ENCODE peak calls at places on chromosome 1, in nine cellular contexts. N is colonic mucosa; Q is cardiac fibroblast; K is brain microvascular endothelial cell; U is transverse colon; R is aorta; O is dorsolateral prefrontal cortex; Z is CD8-positive, alpha-beta T cell; W is mesenchymal stem cell. E is an unnamed sample.

GRCh38 chr1:210464519-210465039 is 135.9 kb downstream of the HHAT start:
- DNase-seq in R (no peak), U (no peak), Q (no peak), K (no peak), N (no peak), Z (no peak), W (no peak), O (no peak), E (no peak)

GRCh38 chr1:109248797-109249629 is at the start of gene CELSR2:
- DNase-seq in N (peak), U (peak), R (peak), K (peak), Z (peak), O (peak), Q (peak), W (peak), E (peak)

GRCh38 chr1:93437976-93438605 is 9.8 kb upstream of the FNBP1L start:
- DNase-seq in Z (no peak), Q (peak), U (no peak), O (no peak), N (no peak), W (peak), R (no peak), K (no peak), E (peak)

GRCh38 chr1:115975569-115976061 is 698 bp upstream of the SLC22A15 start:
- DNase-seq in N (no peak), W (no peak), O (no peak), R (no peak), Q (no peak), U (no peak), K (no peak), Z (no peak), E (no peak)

GRCh38 chr1:10456661-10457060 is 6.8 kb downstream of the CORT start:
- DNase-seq in U (no peak), O (no peak), W (no peak), Z (no peak), K (no peak), N (no peak), Q (no peak), R (no peak), E (no peak)

GRCh38 chr1:64686828-64687724 is 57.8 kb upstream of the RAVER2 start:
- DNase-seq in K (peak), Q (peak), O (peak), R (no peak), Z (no peak), W (peak), U (peak), N (peak), E (no peak)

GRCh38 chr1:182087951-182088350 is 26.4 kb upstream of the ZNF648 start:
- DNase-seq in U (no peak), R (no peak), K (no peak), N (no peak), W (no peak), O (no peak), Z (no peak), Q (no peak), E (peak)

GRCh38 chr1:64019818-64020217 is 183.6 kb upstream of the UBE2U start:
- DNase-seq in U (peak), O (peak), K (peak), R (no peak), W (peak), N (peak), Z (no peak), Q (peak), E (peak)

GRCh38 chr1:206892351-206892984 is 4.8 kb upstream of the IL24 start:
- DNase-seq in U (no peak), K (no peak), W (peak), N (no peak), R (no peak), O (no peak), Q (peak), Z (no peak), E (no peak)

GRCh38 chr1:29282924-29283803 is 46.8 kb downstream of the PTPRU start:
- DNase-seq in K (peak), Z (no peak), N (peak), W (peak), R (no peak), U (peak), O (no peak), Q (peak), E (peak)

GRCh38 chr1:154276797-154277196 is 4.4 kb downstream of the HAX1 start:
- DNase-seq in Z (no peak), U (no peak), Q (no peak), R (no peak), K (no peak), N (no peak), W (no peak), O (no peak), E (no peak)

GRCh38 chr1:202890392-202890791 is 1.4 kb upstream of the RABIF start:
- DNase-seq in O (no peak), Z (no peak), K (no peak), R (no peak), U (no peak), Q (no peak), W (no peak), N (no peak), E (no peak)

GRCh38 chr1:106952766-106953165 is 103.7 kb upstream of the PRMT6 start:
- DNase-seq in U (no peak), N (no peak), K (no peak), Q (no peak), R (no peak), W (no peak), Z (no peak), O (no peak), E (no peak)

GRCh38 chr1:3895279-3895950 is 4.7 kb downstream of the C1orf174 start:
- DNase-seq in R (peak), N (no peak), Q (no peak), U (no peak), Z (no peak), K (no peak), W (no peak), O (no peak), E (peak)

GRCh38 chr1:154876842-154877369 is 6.8 kb upstream of the KCNN3 start:
- DNase-seq in Q (no peak), Z (no peak), N (no peak), K (no peak), U (no peak), R (peak), O (no peak), W (no peak), E (no peak)

GRCh38 chr1:147245586-147246021 is 3.1 kb downstream of the CHD1L start:
- DNase-seq in O (no peak), Z (no peak), W (no peak), R (no peak), K (no peak), N (no peak), U (no peak), Q (peak), E (no peak)

GRCh38 chr1:97603218-97603617 is 317.6 kb downstream of the DPYD start:
- DNase-seq in U (no peak), N (no peak), R (no peak), Z (no peak), K (no peak), O (no peak), Q (no peak), W (no peak), E (no peak)

GRCh38 chr1:245797592-245798366 is 643.0 kb downstream of the KIF26B start:
- DNase-seq in Q (peak), U (no peak), N (no peak), R (no peak), W (no peak), Z (no peak), O (no peak), K (peak), E (no peak)

GRCh38 chr1:28329395-28330153 is 734 bp downstream of the MED18 start:
- DNase-seq in Q (peak), R (peak), W (peak), K (peak), Z (peak), O (peak), N (peak), U (peak), E (peak)

GRCh38 chr1:6111571-6111970 is 65.9 kb downstream of the KCNAB2 start:
- DNase-seq in Q (no peak), R (peak), U (no peak), K (no peak), N (no peak), O (no peak), Z (no peak), W (no peak), E (no peak)

GRCh38 chr1:228079013-228079412 is 3.5 kb upstream of the ARF1 start:
- DNase-seq in Q (no peak), Z (no peak), U (peak), O (no peak), W (no peak), N (no peak), K (no peak), R (no peak), E (no peak)

GRCh38 chr1:2606806-2607680 is 20.5 kb downstream of the PRXL2B start:
- DNase-seq in O (no peak), N (no peak), U (no peak), Q (no peak), W (no peak), K (no peak), R (peak), Z (no peak), E (peak)

DNA sequence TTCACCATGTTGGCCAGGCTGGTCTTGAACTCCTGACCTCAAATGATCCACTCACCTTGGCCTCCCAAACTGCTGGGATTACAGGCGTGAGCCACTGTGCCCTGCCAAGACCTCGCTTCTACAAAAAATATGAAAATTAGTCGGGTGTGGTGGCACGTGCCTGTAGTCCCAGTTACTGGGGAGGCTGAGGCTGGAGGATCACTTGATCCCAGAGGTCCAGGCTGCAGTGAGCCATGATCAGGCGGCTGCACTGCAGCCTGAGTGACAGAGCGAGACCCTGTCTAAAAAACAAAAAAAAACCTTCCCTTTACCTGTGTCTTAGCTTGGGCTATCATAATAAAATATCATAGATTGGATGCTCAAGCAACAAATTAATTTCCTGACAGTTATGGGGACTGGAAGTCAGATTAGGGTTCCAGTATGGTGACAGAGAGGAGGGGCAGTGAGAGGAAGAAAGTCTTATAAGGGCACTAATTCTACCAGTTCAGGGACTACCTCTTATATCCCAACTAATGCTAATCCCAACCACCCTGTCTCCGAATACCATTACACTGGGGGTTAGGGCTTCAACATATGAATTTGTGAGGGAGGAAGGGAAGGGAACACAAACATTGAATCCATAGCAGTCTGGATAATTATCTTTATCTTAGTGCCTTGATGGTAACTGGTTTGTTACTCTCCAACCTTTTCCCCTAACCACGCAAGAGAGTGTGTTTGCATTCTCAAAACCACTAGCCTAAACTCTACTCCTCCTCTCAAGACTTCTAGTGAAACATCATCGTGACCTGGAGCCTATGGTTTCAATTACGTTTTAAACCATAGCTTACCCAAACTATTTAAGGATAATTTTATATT is 1.0 kb upstream of the NAXE start:
- DNase-seq in O (no peak), U (no peak), Q (no peak), N (no peak), Z (no peak), R (no peak), K (no peak), W (no peak), E (no peak)
- H3K4me3 ChIP-seq in O (peak), U (no peak), Q (no peak), N (peak), Z (no peak), R (no peak), K (no peak), W (peak), E (peak)

DNA sequence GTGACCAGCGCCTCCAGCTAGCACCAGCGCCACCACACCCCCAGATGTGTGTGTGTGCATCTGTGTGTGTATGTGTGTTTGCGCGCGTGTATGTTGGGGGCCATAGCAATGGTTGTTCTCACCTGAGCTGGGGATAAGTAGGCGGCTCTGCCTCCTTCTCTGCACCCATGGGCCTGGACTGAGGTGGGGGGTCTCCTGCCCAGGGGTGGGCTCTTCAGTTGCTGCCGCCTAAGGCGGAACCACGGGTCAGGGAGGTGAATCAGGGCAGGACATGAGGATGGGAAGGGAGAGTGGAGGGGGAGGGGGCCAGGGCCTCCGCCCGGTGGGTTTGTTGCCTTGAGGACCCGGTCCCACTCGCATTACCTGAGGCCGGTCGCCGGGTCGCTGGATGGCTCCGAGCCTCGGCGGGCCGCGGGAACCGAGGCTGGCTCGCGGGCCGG is 270 bp downstream of the HPCAL4 start:
- DNase-seq in Z (no peak), N (no peak), U (no peak), W (no peak), K (no peak), Q (no peak), O (no peak), R (no peak), E (no peak)
- H3K4me3 ChIP-seq in Z (peak), N (peak), U (peak), W (peak), K (no peak), Q (no peak), O (peak), R (no peak), E (no peak)

DNA sequence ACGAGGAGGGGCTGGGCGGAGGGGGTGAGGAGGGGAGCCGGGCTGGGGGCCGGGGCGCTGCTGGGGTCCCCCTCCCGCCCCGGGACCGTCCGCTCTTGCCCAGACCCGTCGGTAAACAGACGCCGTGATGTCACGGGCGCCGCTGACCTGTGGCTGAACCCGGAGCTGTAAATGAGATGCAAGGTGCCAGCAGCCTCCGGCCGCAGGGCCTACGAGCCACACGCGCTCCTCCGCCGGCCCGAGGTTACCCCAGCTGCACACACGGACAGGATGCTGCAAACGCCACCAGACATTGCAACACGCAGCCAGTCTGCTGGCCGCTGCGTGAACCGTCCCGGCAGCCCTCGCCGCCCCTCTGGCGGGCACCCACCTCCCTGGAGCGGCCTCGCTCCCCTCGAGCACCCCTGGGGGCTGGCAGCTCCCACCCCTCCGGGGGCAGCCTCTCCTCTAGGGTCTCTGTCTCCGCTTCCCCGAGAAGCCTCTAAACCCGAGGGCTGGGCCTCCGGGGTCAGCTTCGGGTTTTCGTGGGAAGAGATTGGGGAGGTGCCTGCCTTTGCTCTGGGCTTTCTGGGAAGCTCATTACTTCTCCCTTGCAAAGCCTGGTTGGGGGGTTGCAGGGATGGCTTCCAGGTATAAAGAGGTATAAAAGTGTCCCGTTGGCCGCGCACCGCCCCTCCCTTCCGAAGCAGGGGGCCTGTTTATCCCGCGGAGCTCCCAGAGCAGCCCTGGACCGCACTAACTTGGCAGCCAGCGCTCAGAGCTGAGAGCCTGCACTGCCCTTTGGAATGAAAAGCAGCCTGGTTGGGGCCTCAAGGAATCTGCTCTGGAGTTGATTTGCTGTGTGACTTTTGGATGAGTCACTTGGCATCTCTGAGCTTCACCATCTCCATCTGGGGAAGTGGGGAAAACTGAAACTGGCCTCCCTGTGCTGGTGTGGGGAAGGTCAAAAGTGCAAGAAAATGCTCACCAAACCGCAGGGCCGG is 21.9 kb downstream of the DHRS3 start:
- DNase-seq in U (peak), O (peak), N (peak), R (peak), Z (no peak), K (peak), Q (peak), W (peak), E (peak)
- H3K4me3 ChIP-seq in U (peak), O (peak), N (peak), R (no peak), Z (no peak), K (peak), Q (peak), W (peak), E (peak)

GRCh38 chr1:184959626-184960025 is 14.7 kb downstream of the NIBAN1 start:
- DNase-seq in U (no peak), K (no peak), Q (no peak), Z (no peak), R (no peak), O (no peak), N (no peak), W (no peak), E (no peak)
- H3K4me3 ChIP-seq in U (no peak), K (no peak), Q (no peak), Z (no peak), R (no peak), O (no peak), N (no peak), W (no peak), E (no peak)

DNA sequence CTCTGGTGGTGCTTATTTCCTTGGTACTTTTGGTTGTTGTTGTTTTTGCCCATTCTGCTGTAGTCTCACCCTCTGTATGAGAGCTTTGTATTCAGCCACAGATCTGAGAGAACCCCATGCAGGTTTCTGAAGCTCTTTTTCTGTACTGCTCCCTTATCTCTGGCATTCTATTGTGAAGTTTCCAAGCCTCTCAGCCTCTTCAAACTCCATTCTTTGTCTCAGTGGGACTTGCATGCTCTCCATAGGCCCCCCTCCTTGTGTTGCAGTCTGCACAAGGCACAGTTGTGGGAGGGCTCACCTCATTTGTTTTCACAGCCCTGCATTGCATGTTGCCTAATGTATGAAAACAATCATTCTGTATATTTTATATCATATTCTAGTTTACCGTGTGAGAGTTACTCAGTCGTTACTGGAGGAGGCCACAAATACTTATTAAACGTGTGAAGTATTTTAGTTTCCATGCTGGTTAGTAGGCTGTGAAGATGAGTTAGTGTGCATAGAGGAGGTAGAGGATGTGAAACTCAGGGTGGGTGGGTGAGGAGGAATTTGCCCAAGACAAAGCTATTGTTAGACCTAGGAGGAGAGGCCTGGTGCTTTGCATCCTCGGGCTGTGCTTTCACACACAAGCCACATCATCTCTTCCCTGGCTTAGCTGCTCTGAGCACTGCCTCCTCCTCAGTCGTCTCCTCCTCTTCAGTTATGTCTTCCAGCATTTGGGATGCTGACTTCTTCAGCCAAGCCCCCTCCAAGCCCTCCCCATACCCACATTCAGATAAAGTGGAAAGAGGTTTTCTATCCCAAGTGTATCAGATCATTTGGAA is 7.8 kb upstream of the CHI3L2 start:
- DNase-seq in Q (no peak), N (no peak), U (peak), Z (no peak), R (no peak), O (peak), K (no peak), W (no peak), E (no peak)
- H3K4me3 ChIP-seq in Q (no peak), N (no peak), U (no peak), Z (peak), R (no peak), O (no peak), K (no peak), W (no peak), E (no peak)

E was measured in osteoblast.